ENCODE peak calls at places on chromosome 5, in six cellular contexts. B, C, K, A, W and V are unnamed samples.
A peak's percentile ranks its signal among the peaks of the same experiment; 100 is the strongest.

GRCh38 chr5:25444697-25445096 is 799.9 kb upstream of the CDH10 start:
- DNase-seq in B (no peak), C (no peak), K (no peak), A (no peak), W (no peak), V (no peak)

GRCh38 chr5:116734717-116735072 is 160.1 kb upstream of the SEMA6A start:
- DNase-seq in B (no peak), C (no peak), K (no peak), A (no peak), W (no peak), V (no peak)

GRCh38 chr5:95689680-95690079 is 6.9 kb upstream of the SPATA9 start:
- DNase-seq in B (no peak), C (no peak), K (no peak), A (no peak), W (no peak), V (no peak)

GRCh38 chr5:14420136-14420808 is 161.3 kb upstream of the OTULINL start:
- DNase-seq in B (no peak), C (no peak), K (no peak), A (no peak), W (no peak), V (no peak)

GRCh38 chr5:95824747-95825146 is 2.2 kb upstream of the GLRX start:
- DNase-seq in B (no peak), C (no peak), K (no peak), A (no peak), W (no peak), V (no peak)

GRCh38 chr5:155008669-155009068 is 4.9 kb upstream of the KIF4B start:
- DNase-seq in B (no peak), C (no peak), K (peak; percentile 80), A (peak; percentile 57), W (no peak), V (no peak)

GRCh38 chr5:52864884-52865283 is 77.2 kb downstream of the ITGA1 start:
- DNase-seq in B (no peak), C (no peak), K (peak; percentile 86), A (no peak), W (no peak), V (no peak)

GRCh38 chr5:53334431-53334941 is 145.9 kb upstream of the FST start:
- DNase-seq in B (no peak), C (no peak), K (no peak), A (no peak), W (no peak), V (peak; percentile 37)

GRCh38 chr5:1007221-1007680 is 1.4 kb upstream of the NKD2 start:
- DNase-seq in B (no peak), C (peak; percentile 32), K (no peak), A (no peak), W (no peak), V (peak; percentile 39)

GRCh38 chr5:132459031-132459982 is 31.3 kb downstream of the IRF1 start:
- DNase-seq in B (no peak), C (peak; percentile 42), K (no peak), A (no peak), W (no peak), V (peak; percentile 81)

GRCh38 chr5:176535101-176535654 is 2.0 kb downstream of the RNF44 start:
- DNase-seq in B (no peak), C (no peak), K (no peak), A (peak; percentile 29), W (peak; percentile 46), V (peak; percentile 78)

GRCh38 chr5:1172670-1173404 is 28.6 kb upstream of the SLC6A19 start:
- DNase-seq in B (no peak), C (no peak), K (no peak), A (no peak), W (no peak), V (peak; percentile 31)

GRCh38 chr5:147892696-147893296 is 13.5 kb downstream of the C5orf46 start:
- DNase-seq in B (no peak), C (no peak), K (no peak), A (peak; percentile 61), W (no peak), V (no peak)

GRCh38 chr5:5705010-5705409 is 282.5 kb downstream of the ICE1 start:
- DNase-seq in B (no peak), C (no peak), K (no peak), A (no peak), W (no peak), V (no peak)

GRCh38 chr5:58958701-58959100 is 375.8 kb downstream of the RAB3C start:
- DNase-seq in B (no peak), C (no peak), K (no peak), A (no peak), W (no peak), V (no peak)

GRCh38 chr5:45847877-45848276 is 151.7 kb upstream of the HCN1 start:
- DNase-seq in B (no peak), C (no peak), K (no peak), A (no peak), W (no peak), V (no peak)

GRCh38 chr5:10632110-10632903 is 68.4 kb downstream of the ANKRD33B start:
- DNase-seq in B (no peak), C (no peak), K (no peak), A (no peak), W (peak; percentile 92), V (peak; percentile 88)

GRCh38 chr5:168111433-168111832 is 180.0 kb upstream of the WWC1 start:
- DNase-seq in B (no peak), C (no peak), K (no peak), A (no peak), W (no peak), V (no peak)

GRCh38 chr5:169909945-169910344 is 70.3 kb downstream of the INSYN2B start:
- DNase-seq in B (no peak), C (no peak), K (no peak), A (no peak), W (no peak), V (no peak)

GRCh38 chr5:129406440-129406839 is 53.7 kb upstream of the ADAMTS19 start:
- DNase-seq in B (no peak), C (no peak), K (no peak), A (no peak), W (no peak), V (no peak)

GRCh38 chr5:13985736-13986418 is 41.4 kb upstream of the DNAH5 start:
- DNase-seq in B (peak; percentile 62), C (no peak), K (peak; percentile 42), A (peak; percentile 92), W (no peak), V (no peak)

GRCh38 chr5:35029333-35029732 is 18.4 kb downstream of the AGXT2 start:
- DNase-seq in B (no peak), C (no peak), K (no peak), A (no peak), W (no peak), V (no peak)

DNA sequence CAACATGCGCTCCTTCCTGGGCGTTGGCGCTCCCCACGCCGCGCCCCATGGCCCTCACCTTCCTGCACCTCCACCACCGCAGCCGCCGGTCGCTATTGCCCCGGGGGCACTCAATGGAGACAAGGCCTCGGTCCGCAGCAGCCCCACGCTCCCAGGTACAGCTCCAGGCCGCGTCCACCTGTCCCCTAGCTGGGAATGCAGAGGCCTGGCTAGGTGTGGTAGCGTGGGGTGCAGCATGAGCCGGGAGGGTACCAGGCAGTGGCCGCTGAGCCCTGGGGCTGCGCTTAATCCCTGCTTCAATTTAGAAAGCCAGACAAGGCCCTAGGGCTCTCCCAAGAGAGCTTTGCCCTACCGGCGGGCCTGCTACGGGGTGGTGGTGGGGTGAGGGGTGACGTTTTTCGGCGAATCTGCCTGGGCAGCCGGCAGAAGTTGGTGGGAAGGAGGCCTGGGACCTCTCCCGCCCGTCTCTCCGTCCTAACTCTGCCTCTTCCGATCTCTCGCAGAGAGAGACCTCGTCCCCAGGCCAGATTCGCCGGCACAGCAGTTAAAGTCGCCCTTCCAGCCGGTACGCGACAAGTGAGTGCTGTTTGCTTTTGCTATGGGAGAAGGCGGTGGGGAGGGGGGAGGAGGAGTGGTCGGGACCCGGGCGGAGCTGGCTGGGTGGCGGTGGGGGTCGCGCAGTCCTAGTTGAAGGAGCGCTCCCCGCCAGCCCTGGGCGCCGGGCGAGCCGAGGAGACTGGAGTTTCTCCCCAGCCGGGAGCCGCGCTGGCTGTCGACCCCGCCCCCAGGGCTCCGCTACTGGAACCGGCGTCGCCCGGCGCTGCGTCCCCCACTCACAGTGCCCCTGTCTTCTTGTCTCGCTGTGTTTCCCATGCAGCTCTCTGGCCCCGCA is 4.7 kb downstream of the IRX1 start:
- DNase-seq in B (no peak), C (no peak), K (no peak), A (no peak), W (no peak), V (no peak)
- TF ChIP-seq MYC in B (no peak), C (no peak), K (no peak), A (no peak), W (no peak), V (no peak)

GRCh38 chr5:139664727-139665351 is 16.7 kb downstream of the CXXC5 start:
- DNase-seq in B (no peak), C (no peak), K (no peak), A (no peak), W (no peak), V (no peak)

GRCh38 chr5:139663207-139663606 is 15.1 kb downstream of the CXXC5 start:
- DNase-seq in B (no peak), C (no peak), K (no peak), A (no peak), W (no peak), V (no peak)

GRCh38 chr5:139663752-139664151 is 15.6 kb downstream of the CXXC5 start:
- DNase-seq in B (no peak), C (no peak), K (no peak), A (no peak), W (no peak), V (no peak)

GRCh38 chr5:139665626-139666025 is 17.5 kb downstream of the CXXC5 start:
- DNase-seq in B (no peak), C (no peak), K (no peak), A (no peak), W (no peak), V (no peak)

DNA sequence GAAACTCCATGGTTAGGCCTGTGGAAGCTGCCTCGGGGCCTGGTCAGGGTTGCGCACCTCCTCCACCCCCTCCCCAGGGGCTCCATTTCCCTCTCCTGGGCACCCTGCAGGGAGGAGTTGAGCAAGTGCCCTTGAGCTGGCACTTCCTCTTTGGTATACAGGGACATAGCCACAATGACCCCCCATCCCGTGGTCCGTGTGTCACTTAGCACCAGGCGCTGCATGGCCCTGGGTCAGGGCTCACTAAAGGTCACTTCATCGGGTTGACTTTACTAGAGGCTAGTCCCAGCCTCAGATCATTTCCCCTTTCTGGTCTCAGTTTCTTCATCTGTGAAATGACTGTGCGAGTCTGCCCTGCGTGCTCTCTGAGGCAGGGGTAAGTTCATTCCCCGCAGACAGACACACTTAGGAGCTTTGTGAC is 16.1 kb downstream of the CXXC5 start:
- DNase-seq in B (no peak), C (no peak), K (no peak), A (no peak), W (peak; percentile 80), V (peak; percentile 98)
- TF ChIP-seq MAX in B (no peak), C (no peak), K (no peak), A (no peak), W (no peak), V (peak; percentile 72)

GRCh38 chr5:136666970-136667620 is 301.8 kb upstream of the TRPC7 start:
- DNase-seq in B (no peak), C (no peak), K (no peak), A (no peak), W (no peak), V (peak; percentile 4)

GRCh38 chr5:136667789-136668188 is 302.4 kb upstream of the TRPC7 start:
- DNase-seq in B (no peak), C (no peak), K (no peak), A (no peak), W (no peak), V (no peak)
- TF ChIP-seq CTCF in B (no peak), C (no peak), K (no peak), A (no peak), W (no peak), V (no peak)

GRCh38 chr5:134101686-134102439 is 12.6 kb upstream of the TCF7 start:
- DNase-seq in B (peak; percentile 80), C (peak; percentile 93), K (peak; percentile 58), A (peak; percentile 48), W (peak; percentile 43), V (peak; percentile 64)
- TF ChIP-seq MYC in B (no peak), C (no peak), K (peak; percentile 40), A (no peak), W (no peak), V (peak; percentile 25)